ENCODE peak calls at places on chromosome 22, in nine cellular contexts. V is stimulated activated CD4-positive, alpha-beta T cell treated with anti-CD3 and anti-CD28 coated beads, Interleukin-12 subunit alpha, Interleukin-12 subunit beta, amount 100 ng/mL, for 48 hours; X is pancreas; M is NCI-H748 treated with DMSO at 0.1 percent for 48 hours; Z is NCI-H2029 treated with DMSO at 0.1 percent for 48 hours; E is GM04503; H is SW480; L is T follicular helper cell; B is HEK293T. Y is an unnamed sample.

GRCh38 chr22:35103756-35104155 is 37.8 kb downstream of the ISX start:
- DNase-seq in E (no peak), H (no peak), Z (no peak), L (no peak), B (no peak), V (no peak), X (no peak), M (no peak), Y (no peak)

GRCh38 chr22:39174498-39175120 is 22.1 kb upstream of the CBX7 start:
- DNase-seq in M (no peak), L (peak; percentile 55), E (peak; percentile 45), B (peak; percentile 35), X (peak; percentile 84), V (no peak), Z (no peak), H (peak; percentile 70), Y (peak; percentile 70)

GRCh38 chr22:44703269-44703870 is 1.4 kb downstream of the PRR5 start:
- DNase-seq in E (no peak), L (no peak), V (no peak), M (no peak), H (no peak), B (no peak), Z (no peak), X (peak; percentile 55), Y (no peak)

GRCh38 chr22:29524440-29525191 is 28.9 kb downstream of the THOC5 start:
- DNase-seq in B (peak; percentile 56), M (no peak), E (no peak), V (no peak), H (peak; percentile 17), Z (no peak), X (no peak), L (no peak), Y (no peak)

GRCh38 chr22:37742374-37743092 is 45.7 kb downstream of the TRIOBP start:
- DNase-seq in X (no peak), V (no peak), B (no peak), H (peak; percentile 83), M (no peak), L (no peak), Z (no peak), E (peak; percentile 62), Y (no peak)

GRCh38 chr22:43066134-43066533 is 23.1 kb downstream of the TTLL1 start:
- DNase-seq in B (no peak), X (no peak), M (no peak), L (no peak), Z (no peak), V (no peak), E (no peak), H (no peak), Y (no peak)

GRCh38 chr22:37145415-37146385 is 4.0 kb downstream of the IL2RB start:
- DNase-seq in B (no peak), H (no peak), L (no peak), Z (no peak), V (no peak), M (no peak), E (no peak), X (peak; percentile 39), Y (no peak)

GRCh38 chr22:27668828-27669797 is 132.4 kb downstream of the MN1 start:
- DNase-seq in V (no peak), Z (no peak), M (no peak), L (no peak), X (no peak), B (no peak), E (no peak), H (peak; percentile 99), Y (peak; percentile 7)

GRCh38 chr22:17237031-17237668 is 17.9 kb upstream of the ADA2 start:
- DNase-seq in V (no peak), E (no peak), M (no peak), B (no peak), X (no peak), H (no peak), L (no peak), Z (no peak), Y (no peak)

GRCh38 chr22:40826984-40827741 is 8.0 kb upstream of the SLC25A17 start:
- DNase-seq in M (no peak), Z (no peak), L (no peak), E (no peak), V (no peak), B (no peak), H (peak; percentile 2), X (no peak), Y (no peak)

GRCh38 chr22:28547132-28547842 is 132.4 kb downstream of the TTC28 start:
- DNase-seq in L (no peak), X (no peak), B (no peak), H (no peak), M (no peak), V (no peak), E (peak; percentile 90), Z (no peak), Y (peak; percentile 93)

GRCh38 chr22:26848244-26848920 is 191.0 kb downstream of the MIAT start:
- DNase-seq in Z (no peak), B (no peak), X (no peak), E (no peak), L (no peak), H (no peak), V (no peak), M (no peak), Y (no peak)

GRCh38 chr22:33707581-33707980 is 212.7 kb downstream of the LARGE1 start:
- DNase-seq in E (no peak), B (no peak), M (no peak), H (no peak), Z (no peak), X (no peak), L (no peak), V (no peak), Y (no peak)